ENCODE peak calls at places on chromosomes 4 and X, in ten cellular contexts. L, W, J, F, Q, E, O, H, Z and V are unnamed samples.

GRCh38 chr4:75432683-75433082 is 81.5 kb downstream of the RCHY1 start:
- DNase-seq in Q (no peak), O (no peak), F (no peak), Z (no peak), H (no peak), W (no peak), E (no peak), L (peak), J (peak), V (no peak)

GRCh38 chrX:102808336-102808735 is 87.8 kb downstream of the GPRASP3 start:
- DNase-seq in F (no peak), W (no peak), Q (no peak), J (peak), H (no peak), Z (no peak), E (no peak), L (peak), O (no peak), V (no peak)

GRCh38 chr4:14668296-14668695 is 334.0 kb upstream of the CPEB2 start:
- DNase-seq in Z (no peak), F (no peak), W (no peak), O (no peak), E (no peak), J (no peak), L (no peak), H (no peak), Q (no peak), V (no peak)

GRCh38 chr4:119735136-119735770 is 106.6 kb upstream of the PDE5A start:
- DNase-seq in Z (no peak), E (no peak), Q (no peak), O (no peak), L (peak), J (peak), F (no peak), W (peak), H (no peak), V (no peak)

GRCh38 chr4:17494258-17494657 is 17.6 kb downstream of the QDPR start:
- DNase-seq in Q (no peak), O (no peak), W (peak), E (no peak), Z (no peak), J (peak), F (peak), L (peak), H (no peak), V (no peak)

GRCh38 chrX:153724252-153725038 is at the start of the genes ABCD1 and BCAP31:
- DNase-seq in O (peak), J (peak), F (peak), H (peak), Z (peak), E (peak), L (peak), W (peak), Q (peak), V (peak)

GRCh38 chr4:40150932-40151331 is 45.9 kb upstream of the RHOH start:
- DNase-seq in F (no peak), W (no peak), Q (no peak), Z (no peak), L (no peak), J (no peak), H (no peak), E (no peak), O (no peak), V (no peak)

GRCh38 chr4:72513227-72513626 is 55.8 kb downstream of the ADAMTS3 start:
- DNase-seq in J (no peak), E (no peak), W (no peak), Q (no peak), Z (no peak), H (no peak), F (no peak), L (no peak), O (no peak), V (no peak)

GRCh38 chr4:5212255-5213032 is 161.2 kb downstream of the STK32B start:
- DNase-seq in W (no peak), Q (no peak), F (no peak), J (no peak), L (no peak), Z (peak), O (no peak), E (no peak), H (no peak), V (no peak)

GRCh38 chr4:73698217-73698616 is 42.2 kb upstream of the CXCL8 start:
- DNase-seq in E (no peak), Q (no peak), F (no peak), H (no peak), Z (no peak), L (peak), J (peak), W (no peak), O (no peak), V (no peak)

GRCh38 chr4:52103314-52103713 is 52.2 kb downstream of the SPATA18 start:
- DNase-seq in F (no peak), Q (no peak), E (no peak), J (peak), H (no peak), O (no peak), L (peak), Z (no peak), W (no peak), V (peak)

GRCh38 chrX:69362889-69363288 is 141.2 kb upstream of the NALF2 start:
- DNase-seq in Z (no peak), H (no peak), E (no peak), F (no peak), J (no peak), W (peak), O (no peak), Q (no peak), L (peak), V (no peak)

GRCh38 chrX:106608016-106608415 is 3.8 kb upstream of the RADX start:
- DNase-seq in O (peak), E (no peak), L (no peak), F (no peak), Q (peak), J (no peak), Z (peak), H (no peak), W (no peak), V (peak)

GRCh38 chrX:8430444-8430843 is 34.2 kb upstream of the VCX3B start:
- DNase-seq in J (no peak), O (no peak), H (no peak), Z (no peak), F (no peak), W (no peak), L (no peak), E (no peak), Q (no peak), V (no peak)

GRCh38 chrX:119763175-119763574 is 4.8 kb downstream of the SOWAHD start:
- DNase-seq in Z (no peak), Q (no peak), L (peak), J (peak), O (no peak), F (no peak), E (no peak), H (no peak), W (no peak), V (no peak)

GRCh38 chr4:173436149-173436579 is 37.2 kb upstream of the SCRG1 start:
- DNase-seq in H (no peak), J (peak), Q (no peak), L (peak), O (no peak), Z (peak), W (no peak), E (no peak), F (no peak), V (peak)

GRCh38 chrX:97332963-97333362 is 449.3 kb downstream of the RPA4 start:
- DNase-seq in J (peak), Z (no peak), H (no peak), L (peak), F (no peak), Q (no peak), O (no peak), E (no peak), W (no peak), V (no peak)

GRCh38 chr4:7384003-7384928 is 50.5 kb downstream of the PSAPL1 start:
- DNase-seq in E (no peak), Z (no peak), J (no peak), W (no peak), O (no peak), L (no peak), F (no peak), H (peak), Q (no peak), V (no peak)

GRCh38 chrX:73262991-73263390 is 48.3 kb upstream of the NAP1L2 start:
- DNase-seq in Q (no peak), E (no peak), O (no peak), J (peak), Z (no peak), W (no peak), H (no peak), F (no peak), L (peak), V (no peak)

GRCh38 chr4:80171251-80171650 is 26.1 kb upstream of the PRDM8 start:
- DNase-seq in L (peak), Z (no peak), F (no peak), W (no peak), E (no peak), J (peak), H (no peak), O (no peak), Q (peak), V (no peak)

GRCh38 chr4:24472514-24473308 is 111.6 kb downstream of the DHX15 start:
- DNase-seq in Z (peak), L (peak), E (peak), J (peak), Q (peak), W (no peak), F (peak), H (peak), O (peak), V (peak)

GRCh38 chr4:20137176-20137575 is 114.5 kb upstream of the SLIT2 start:
- DNase-seq in Q (no peak), E (no peak), F (no peak), J (peak), H (no peak), W (no peak), Z (no peak), O (no peak), L (peak), V (no peak)

GRCh38 chr4:182724414-182724813 is 192.8 kb downstream of the DCTD start:
- DNase-seq in F (no peak), J (no peak), W (peak), L (peak), E (no peak), Q (no peak), Z (no peak), H (no peak), O (no peak), V (no peak)

GRCh38 chr4:162232349-162232748 is 68.5 kb upstream of the FSTL5 start:
- DNase-seq in Z (no peak), Q (no peak), J (no peak), E (no peak), F (no peak), H (no peak), W (no peak), O (no peak), L (no peak), V (no peak)

GRCh38 chr4:99067617-99068016 is 21.0 kb downstream of the ADH5 start:
- DNase-seq in O (no peak), H (no peak), Z (no peak), J (no peak), L (no peak), W (no peak), Q (no peak), F (no peak), E (no peak), V (no peak)

GRCh38 chr4:27094785-27095184 is 234.1 kb downstream of the STIM2 start:
- DNase-seq in Z (no peak), L (no peak), Q (no peak), E (no peak), J (no peak), O (no peak), H (no peak), F (no peak), W (no peak), V (no peak)

GRCh38 chr4:180557348-180557747 is 1685.9 kb upstream of the TENM3 start:
- DNase-seq in J (no peak), L (no peak), O (no peak), Q (no peak), Z (no peak), W (no peak), E (no peak), F (no peak), H (no peak), V (no peak)

GRCh38 chr4:163553146-163553545 is 58.7 kb downstream of the TMA16 start:
- DNase-seq in L (no peak), H (no peak), E (no peak), O (no peak), J (no peak), Q (no peak), Z (no peak), W (no peak), F (no peak), V (no peak)

GRCh38 chrX:31609130-31609529 is 537.3 kb upstream of the FTHL17 start:
- DNase-seq in Q (no peak), E (no peak), H (no peak), Z (no peak), O (no peak), L (peak), J (peak), F (no peak), W (peak), V (no peak)

GRCh38 chr4:119040711-119041185 is 94.9 kb upstream of the MYOZ2 start:
- DNase-seq in O (no peak), W (peak), Z (no peak), F (no peak), E (no peak), J (peak), L (peak), Q (no peak), H (no peak), V (no peak)

GRCh38 chr4:22348410-22348809 is 167.5 kb downstream of the ADGRA3 start:
- DNase-seq in Z (no peak), L (peak), Q (no peak), O (no peak), H (no peak), J (no peak), E (no peak), W (no peak), F (no peak), V (no peak)

GRCh38 chr4:80263541-80264351 is 2.7 kb upstream of the FGF5 start:
- DNase-seq in E (no peak), L (no peak), Q (no peak), F (no peak), Z (no peak), W (no peak), H (no peak), J (no peak), O (no peak), V (no peak)

GRCh38 chrX:10104958-10105658 is 51.7 kb upstream of the CLCN4 start:
- DNase-seq in W (no peak), H (no peak), E (no peak), J (no peak), L (peak), F (no peak), Q (no peak), O (no peak), Z (no peak), V (no peak)

GRCh38 chr4:75666299-75666698 is 6.9 kb downstream of the G3BP2 start:
- DNase-seq in Q (no peak), H (no peak), E (no peak), Z (no peak), J (peak), F (no peak), W (no peak), O (no peak), L (peak), V (no peak)

GRCh38 chr4:31081375-31081774 is 361.2 kb downstream of the PCDH7 start:
- DNase-seq in Q (no peak), J (peak), W (no peak), H (no peak), E (no peak), L (peak), F (no peak), O (no peak), Z (no peak), V (no peak)

GRCh38 chr4:3366893-3367775 is 74.3 kb downstream of the RGS12 start:
- DNase-seq in L (no peak), F (no peak), Q (no peak), O (no peak), J (no peak), W (no peak), E (no peak), H (no peak), Z (no peak), V (no peak)

GRCh38 chrX:68090266-68090665 is 343.0 kb downstream of the OPHN1 start:
- DNase-seq in J (no peak), F (no peak), Z (no peak), H (no peak), W (no peak), L (no peak), Q (no peak), E (no peak), O (no peak), V (no peak)

GRCh38 chr4:21304061-21304541 is 603.8 kb downstream of the PACRGL start:
- DNase-seq in H (no peak), J (no peak), Q (no peak), O (no peak), F (no peak), Z (no peak), L (peak), E (no peak), W (no peak), V (no peak)

GRCh38 chr4:39563448-39563847 is 36.2 kb upstream of the UGDH start:
- DNase-seq in F (no peak), W (no peak), L (no peak), H (no peak), Q (no peak), E (no peak), J (no peak), Z (no peak), O (no peak), V (no peak)

GRCh38 chrX:119686087-119686639 is 6.8 kb downstream of the SEPTIN6 start:
- DNase-seq in J (peak), O (peak), H (no peak), E (no peak), L (peak), F (no peak), W (no peak), Z (no peak), Q (no peak), V (no peak)